ENCODE peak calls at places on chromosomes 11 and 22, in five cellular contexts. X is body of pancreas, N is fibroblast of lung, C is pancreas, S is psoas muscle. Y is an unnamed sample. For H3K36me3, the result is how much of the 10 kb centered on the place peaks cover.

GRCh38 chr11:63916837-63917684 is at the start of gene RCOR2:
- DNase-seq in C (peak), S (peak), X (peak), N (peak), Y (peak)

GRCh38 chr11:100991541-100991940 is 138.1 kb downstream of the PGR start:
- DNase-seq in X (no peak), N (no peak), S (no peak), C (no peak), Y (no peak)

GRCh38 chr11:71237853-71238252 is 14.5 kb downstream of the SHANK2 start:
- DNase-seq in N (no peak), C (no peak), X (no peak), S (no peak), Y (no peak)

GRCh38 chr22:33620085-33620484 is 300.2 kb downstream of the LARGE1 start:
- DNase-seq in N (no peak), C (no peak), X (no peak), S (no peak), Y (no peak)

GRCh38 chr11:118226294-118226693 is 1.5 kb upstream of the JAML start:
- DNase-seq in S (no peak), C (no peak), X (no peak), N (no peak), Y (no peak)

GRCh38 chr11:78188809-78189724 is at the start of gene USP35:
- DNase-seq in X (no peak), C (no peak), S (no peak), N (no peak), Y (no peak)

GRCh38 chr22:49269928-49270327 is 557.7 kb downstream of the BRD1 start:
- DNase-seq in C (no peak), S (no peak), N (no peak), X (no peak), Y (no peak)

GRCh38 chr11:59206635-59207034 is 6.1 kb downstream of the MPEG1 start:
- DNase-seq in C (no peak), X (peak), S (no peak), N (peak), Y (no peak)

GRCh38 chr11:110711776-110712642 is at the start of gene ARHGAP20:
- DNase-seq in X (peak), S (peak), N (peak), C (peak), Y (no peak)

GRCh38 chr22:40517631-40518030 is 118.9 kb downstream of the MRTFA start:
- DNase-seq in N (no peak), X (no peak), C (no peak), S (no peak), Y (no peak)

GRCh38 chr11:19466314-19466713 is 225.6 kb upstream of the E2F8 start:
- DNase-seq in N (no peak), X (no peak), C (no peak), S (no peak), Y (no peak)

GRCh38 chr11:48013269-48013901 is 33.0 kb downstream of the PTPRJ start:
- DNase-seq in C (peak), S (no peak), N (no peak), X (peak), Y (no peak)

GRCh38 chr11:11281626-11282025 is 71.4 kb downstream of the CSNK2A3 start:
- DNase-seq in S (no peak), C (no peak), X (no peak), N (no peak), Y (no peak)

GRCh38 chr11:57320719-57321387 is 3.9 kb downstream of the TNKS1BP1 start:
- DNase-seq in X (peak), C (peak), N (no peak), S (no peak), Y (no peak)
- H3K4me3 ChIP-seq in X (no peak), C (peak), N (peak), S (peak), Y (no peak)

DNA sequence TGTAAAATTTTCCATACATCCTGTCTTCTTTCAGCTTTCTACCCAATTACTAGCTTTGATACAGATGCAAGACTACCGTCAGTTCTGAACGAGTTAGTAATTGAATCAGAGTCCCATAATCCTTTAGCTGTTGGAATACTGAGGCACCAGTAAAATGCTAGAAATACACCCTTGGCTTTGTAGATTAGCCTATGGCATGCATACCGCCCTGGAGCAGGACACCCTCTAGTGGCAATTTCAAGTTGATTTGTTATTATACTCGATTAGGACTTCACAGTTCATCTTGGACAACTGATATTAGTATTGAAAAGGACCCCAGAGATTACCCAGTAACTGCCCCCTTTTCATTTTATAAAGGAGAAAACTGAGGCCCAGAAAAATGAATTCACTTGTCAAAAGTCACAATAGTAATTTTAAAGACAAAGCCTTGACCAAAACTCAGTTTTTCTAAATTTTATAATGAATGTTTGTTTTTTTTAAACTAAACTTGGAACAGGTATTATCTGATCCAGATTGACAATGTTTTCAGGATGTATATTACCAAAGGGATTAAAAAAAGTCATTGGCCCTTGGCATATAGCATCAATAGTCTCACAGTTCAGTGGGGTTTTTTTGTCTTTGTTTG is 72.6 kb downstream of the HIPK3 start:
- DNase-seq in C (no peak), X (peak), N (peak), S (no peak), Y (peak)
- TF ChIP-seq CTCF in C (peak), X (peak), N (peak), S (peak), Y (peak)

GRCh38 chr11:3753110-3753509 is 44.2 kb downstream of the NUP98 start:
- DNase-seq in S (no peak), N (no peak), X (no peak), C (no peak), Y (no peak)
- H3K36me3 ChIP-seq in S (half or more), N (under half), X (under half), C (under half), Y (under half)

GRCh38 chr22:37681556-37682049 is 4.5 kb upstream of the NOL12 start:
- DNase-seq in C (peak), N (peak), X (peak), S (peak), Y (no peak)

GRCh38 chr22:37680191-37680851 is 4.9 kb downstream of the LGALS1 start:
- DNase-seq in S (no peak), N (no peak), X (no peak), C (no peak), Y (no peak)

GRCh38 chr22:37681001-37681424 is 5.1 kb upstream of the NOL12 start:
- DNase-seq in S (no peak), X (no peak), C (no peak), N (peak), Y (no peak)

GRCh38 chr22:37678372-37678771 is 2.9 kb downstream of the LGALS1 start:
- DNase-seq in N (no peak), C (no peak), X (no peak), S (no peak), Y (no peak)

DNA sequence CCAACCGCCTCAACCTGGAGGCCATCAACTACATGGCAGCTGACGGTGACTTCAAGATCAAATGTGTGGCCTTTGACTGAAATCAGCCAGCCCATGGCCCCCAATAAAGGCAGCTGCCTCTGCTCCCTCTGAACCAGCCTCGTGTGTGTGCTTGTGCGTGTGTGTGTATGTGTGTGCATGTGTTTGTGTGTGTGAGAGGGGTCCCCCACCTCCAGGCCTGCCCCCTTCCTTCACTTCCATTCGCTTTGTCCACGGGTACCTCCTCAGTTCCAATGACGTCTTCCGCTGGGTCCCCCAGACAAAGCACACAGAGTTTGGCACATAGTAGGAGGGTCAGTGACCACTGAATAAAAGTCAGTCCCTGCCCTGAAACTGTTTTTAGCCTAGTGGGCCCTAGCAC is 4.2 kb downstream of the LGALS1 start:
- DNase-seq in C (no peak), X (no peak), S (no peak), N (no peak), Y (no peak)
- H3K4me3 ChIP-seq in C (no peak), X (no peak), S (no peak), N (no peak), Y (no peak)

DNA sequence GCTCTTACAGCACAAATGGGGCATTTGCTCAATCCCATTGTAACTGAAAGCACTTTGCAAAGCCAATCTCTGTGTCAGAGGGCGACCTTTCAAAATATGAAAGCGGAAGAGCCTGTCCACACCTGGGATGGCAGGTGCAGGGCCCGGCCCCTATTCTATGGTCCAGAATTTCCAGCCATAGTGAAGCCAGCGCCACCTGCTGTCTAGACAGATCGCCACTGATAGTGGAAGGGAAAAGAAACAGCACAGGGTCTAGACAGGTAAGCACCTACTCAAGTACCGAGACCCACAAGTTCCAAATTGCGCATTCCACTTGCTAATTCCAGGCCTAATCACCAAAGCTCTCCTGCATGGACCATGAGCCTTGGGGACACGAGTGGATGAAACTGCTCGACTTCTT is 141.4 kb downstream of the NTM start:
- DNase-seq in S (no peak), C (no peak), X (peak), N (no peak), Y (no peak)
- TF ChIP-seq CTCF in S (peak), C (peak), X (peak), N (peak), Y (peak)

Y was measured in kidney epithelial cell.